ENCODE peak calls at places on chromosome 17, in nine cellular contexts. One of them, this sample, is unnamed.

GRCh38 chr17:74582633-74583032 is 9.4 kb downstream of the CD300LD start:
- DNase-seq in substantia nigra: no peak
- DNase-seq in NAMALWA: no peak
- DNase-seq in BJ: no peak
- DNase-seq in sigmoid colon: no peak
- DNase-seq in A549: no peak
- DNase-seq in PC-3: no peak
- DNase-seq in OCI-M1: no peak
- DNase-seq in psoas muscle: no peak
- DNase-seq in this sample: no peak

GRCh38 chr17:4004517-4005295 is 40.5 kb upstream of the ATP2A3 start:
- DNase-seq in substantia nigra: no peak
- DNase-seq in NAMALWA: peak
- DNase-seq in BJ: no peak
- DNase-seq in sigmoid colon: peak
- DNase-seq in A549: peak
- DNase-seq in PC-3: peak
- DNase-seq in OCI-M1: peak
- DNase-seq in psoas muscle: peak
- DNase-seq in this sample: no peak

GRCh38 chr17:49508061-49508865 is 13.2 kb downstream of the NGFR start:
- DNase-seq in substantia nigra: no peak
- DNase-seq in NAMALWA: no peak
- DNase-seq in BJ: no peak
- DNase-seq in sigmoid colon: no peak
- DNase-seq in A549: peak
- DNase-seq in PC-3: peak
- DNase-seq in OCI-M1: no peak
- DNase-seq in psoas muscle: no peak
- DNase-seq in this sample: no peak

GRCh38 chr17:6654816-6655731 is 3.5 kb downstream of the C17orf100 start:
- DNase-seq in substantia nigra: no peak
- DNase-seq in NAMALWA: no peak
- DNase-seq in BJ: no peak
- DNase-seq in sigmoid colon: no peak
- DNase-seq in A549: no peak
- DNase-seq in PC-3: no peak
- DNase-seq in OCI-M1: no peak
- DNase-seq in psoas muscle: no peak
- DNase-seq in this sample: no peak

GRCh38 chr17:82103588-82104451 is 5.8 kb upstream of the FASN start:
- DNase-seq in substantia nigra: no peak
- DNase-seq in NAMALWA: no peak
- DNase-seq in BJ: no peak
- DNase-seq in sigmoid colon: peak
- DNase-seq in A549: no peak
- DNase-seq in PC-3: peak
- DNase-seq in OCI-M1: no peak
- DNase-seq in psoas muscle: peak
- DNase-seq in this sample: no peak

GRCh38 chr17:51721711-51722110 is 436.8 kb downstream of the CA10 start:
- DNase-seq in substantia nigra: no peak
- DNase-seq in NAMALWA: no peak
- DNase-seq in BJ: no peak
- DNase-seq in sigmoid colon: no peak
- DNase-seq in A549: no peak
- DNase-seq in PC-3: peak
- DNase-seq in OCI-M1: no peak
- DNase-seq in psoas muscle: no peak
- DNase-seq in this sample: no peak

GRCh38 chr17:64134996-64135395 is 5.1 kb upstream of the ERN1 start:
- DNase-seq in substantia nigra: no peak
- DNase-seq in NAMALWA: no peak
- DNase-seq in BJ: no peak
- DNase-seq in sigmoid colon: no peak
- DNase-seq in A549: no peak
- DNase-seq in PC-3: no peak
- DNase-seq in OCI-M1: no peak
- DNase-seq in psoas muscle: no peak
- DNase-seq in this sample: no peak

GRCh38 chr17:40540448-40540847 is 24.8 kb downstream of the CCR7 start:
- DNase-seq in substantia nigra: no peak
- DNase-seq in NAMALWA: no peak
- DNase-seq in BJ: no peak
- DNase-seq in sigmoid colon: peak
- DNase-seq in A549: no peak
- DNase-seq in PC-3: no peak
- DNase-seq in OCI-M1: no peak
- DNase-seq in psoas muscle: no peak
- DNase-seq in this sample: no peak

GRCh38 chr17:64378890-64379354 is 11.7 kb downstream of the PECAM1 start:
- DNase-seq in substantia nigra: no peak
- DNase-seq in NAMALWA: no peak
- DNase-seq in BJ: no peak
- DNase-seq in sigmoid colon: no peak
- DNase-seq in A549: no peak
- DNase-seq in PC-3: peak
- DNase-seq in OCI-M1: no peak
- DNase-seq in psoas muscle: no peak
- DNase-seq in this sample: no peak

GRCh38 chr17:80485846-80486245 is 9.4 kb upstream of the NPTX1 start:
- DNase-seq in substantia nigra: no peak
- DNase-seq in NAMALWA: peak
- DNase-seq in BJ: no peak
- DNase-seq in sigmoid colon: no peak
- DNase-seq in A549: no peak
- DNase-seq in PC-3: no peak
- DNase-seq in OCI-M1: no peak
- DNase-seq in psoas muscle: no peak
- DNase-seq in this sample: no peak

GRCh38 chr17:12318614-12319266 is 298.1 kb downstream of the MAP2K4 start:
- DNase-seq in substantia nigra: no peak
- DNase-seq in NAMALWA: no peak
- DNase-seq in BJ: no peak
- DNase-seq in sigmoid colon: no peak
- DNase-seq in A549: no peak
- DNase-seq in PC-3: no peak
- DNase-seq in OCI-M1: no peak
- DNase-seq in psoas muscle: no peak
- DNase-seq in this sample: no peak

GRCh38 chr17:45273551-45273957 is 11.7 kb upstream of the SPATA32 start:
- DNase-seq in substantia nigra: no peak
- DNase-seq in NAMALWA: no peak
- DNase-seq in BJ: no peak
- DNase-seq in sigmoid colon: no peak
- DNase-seq in A549: no peak
- DNase-seq in PC-3: no peak
- DNase-seq in OCI-M1: no peak
- DNase-seq in psoas muscle: peak
- DNase-seq in this sample: no peak

GRCh38 chr17:6831662-6832263 is at the start of gene TEKT1:
- DNase-seq in substantia nigra: peak
- DNase-seq in NAMALWA: no peak
- DNase-seq in BJ: no peak
- DNase-seq in sigmoid colon: peak
- DNase-seq in A549: peak
- DNase-seq in PC-3: peak
- DNase-seq in OCI-M1: no peak
- DNase-seq in psoas muscle: peak
- DNase-seq in this sample: peak

GRCh38 chr17:17576772-17577234 is 14.7 kb downstream of the PEMT start:
- DNase-seq in substantia nigra: no peak
- DNase-seq in NAMALWA: no peak
- DNase-seq in BJ: no peak
- DNase-seq in sigmoid colon: no peak
- DNase-seq in A549: no peak
- DNase-seq in PC-3: no peak
- DNase-seq in OCI-M1: no peak
- DNase-seq in psoas muscle: no peak
- DNase-seq in this sample: no peak

GRCh38 chr17:57045868-57046671 is 39.0 kb upstream of the AKAP1 start:
- DNase-seq in substantia nigra: no peak
- DNase-seq in NAMALWA: no peak
- DNase-seq in BJ: no peak
- DNase-seq in sigmoid colon: peak
- DNase-seq in A549: no peak
- DNase-seq in PC-3: no peak
- DNase-seq in OCI-M1: no peak
- DNase-seq in psoas muscle: peak
- DNase-seq in this sample: no peak

GRCh38 chr17:1783271-1783670 is 21.4 kb downstream of the SERPINF1 start:
- DNase-seq in substantia nigra: no peak
- DNase-seq in NAMALWA: no peak
- DNase-seq in BJ: no peak
- DNase-seq in sigmoid colon: no peak
- DNase-seq in A549: no peak
- DNase-seq in PC-3: no peak
- DNase-seq in OCI-M1: no peak
- DNase-seq in psoas muscle: peak
- DNase-seq in this sample: no peak

GRCh38 chr17:34869636-34870035 is 91.6 kb downstream of the CCT6B start:
- DNase-seq in substantia nigra: no peak
- DNase-seq in NAMALWA: no peak
- DNase-seq in BJ: no peak
- DNase-seq in sigmoid colon: no peak
- DNase-seq in A549: no peak
- DNase-seq in PC-3: no peak
- DNase-seq in OCI-M1: no peak
- DNase-seq in psoas muscle: no peak
- DNase-seq in this sample: no peak

GRCh38 chr17:49995055-49995738 is at the start of gene DLX3:
- DNase-seq in substantia nigra: no peak
- DNase-seq in NAMALWA: no peak
- DNase-seq in BJ: peak
- DNase-seq in sigmoid colon: peak
- DNase-seq in A549: peak
- DNase-seq in PC-3: peak
- DNase-seq in OCI-M1: peak
- DNase-seq in psoas muscle: peak
- DNase-seq in this sample: no peak

GRCh38 chr17:42682400-42683384 is at the start of gene CNTNAP1:
- DNase-seq in substantia nigra: no peak
- DNase-seq in NAMALWA: no peak
- DNase-seq in BJ: no peak
- DNase-seq in sigmoid colon: peak
- DNase-seq in A549: peak
- DNase-seq in PC-3: peak
- DNase-seq in OCI-M1: peak
- DNase-seq in psoas muscle: peak
- DNase-seq in this sample: no peak

GRCh38 chr17:61415374-61416210 is 15.9 kb downstream of the TBX2 start:
- DNase-seq in substantia nigra: no peak
- DNase-seq in NAMALWA: no peak
- DNase-seq in BJ: no peak
- DNase-seq in sigmoid colon: peak
- DNase-seq in A549: no peak
- DNase-seq in PC-3: no peak
- DNase-seq in OCI-M1: no peak
- DNase-seq in psoas muscle: no peak
- DNase-seq in this sample: no peak

GRCh38 chr17:81414751-81415516 is 19.7 kb downstream of the BAHCC1 start:
- DNase-seq in substantia nigra: no peak
- DNase-seq in NAMALWA: no peak
- DNase-seq in BJ: no peak
- DNase-seq in sigmoid colon: no peak
- DNase-seq in A549: no peak
- DNase-seq in PC-3: no peak
- DNase-seq in OCI-M1: no peak
- DNase-seq in psoas muscle: no peak
- DNase-seq in this sample: no peak

GRCh38 chr17:17874478-17874877 is 37.7 kb upstream of the SREBF1 start:
- DNase-seq in substantia nigra: no peak
- DNase-seq in NAMALWA: no peak
- DNase-seq in BJ: peak
- DNase-seq in sigmoid colon: no peak
- DNase-seq in A549: peak
- DNase-seq in PC-3: peak
- DNase-seq in OCI-M1: no peak
- DNase-seq in psoas muscle: no peak
- DNase-seq in this sample: no peak

GRCh38 chr17:80007939-80008338 is 27.7 kb downstream of the TBC1D16 start:
- DNase-seq in substantia nigra: no peak
- DNase-seq in NAMALWA: no peak
- DNase-seq in BJ: no peak
- DNase-seq in sigmoid colon: no peak
- DNase-seq in A549: no peak
- DNase-seq in PC-3: no peak
- DNase-seq in OCI-M1: no peak
- DNase-seq in psoas muscle: peak
- DNase-seq in this sample: no peak

GRCh38 chr17:40490289-40490853 is 11.1 kb downstream of the TNS4 start:
- DNase-seq in substantia nigra: peak
- DNase-seq in NAMALWA: peak
- DNase-seq in BJ: no peak
- DNase-seq in sigmoid colon: peak
- DNase-seq in A549: peak
- DNase-seq in PC-3: peak
- DNase-seq in OCI-M1: peak
- DNase-seq in psoas muscle: peak
- DNase-seq in this sample: no peak

GRCh38 chr17:80779961-80780380 is 211.7 kb upstream of the CHMP6 start:
- DNase-seq in substantia nigra: no peak
- DNase-seq in NAMALWA: no peak
- DNase-seq in BJ: peak
- DNase-seq in sigmoid colon: peak
- DNase-seq in A549: no peak
- DNase-seq in PC-3: no peak
- DNase-seq in OCI-M1: peak
- DNase-seq in psoas muscle: no peak
- DNase-seq in this sample: no peak

GRCh38 chr17:34616148-34616547 is 36.8 kb downstream of the TMEM132E start:
- DNase-seq in substantia nigra: no peak
- DNase-seq in NAMALWA: no peak
- DNase-seq in BJ: no peak
- DNase-seq in sigmoid colon: no peak
- DNase-seq in A549: no peak
- DNase-seq in PC-3: no peak
- DNase-seq in OCI-M1: no peak
- DNase-seq in psoas muscle: no peak
- DNase-seq in this sample: no peak